ENCODE peak calls at places on chromosomes 6 and 20, in nine cellular contexts. R is fibroblast of pulmonary artery; J is dermis blood vessel endothelial cell; P is astrocyte of the cerebellum; E is occipital lobe; A is glutamatergic neuron; V is stimulated activated naive CD4-positive, alpha-beta T cell; D is stimulated activated CD4-positive, alpha-beta T cell treated with anti-CD3 and anti-CD28 coated beads, Interleukin-15, amount 100 ng/mL, for 48 hours; L is AG04450. S is an unnamed sample.

GRCh38 chr6:163352966-163353365 is 61.6 kb upstream of the QKI start:
- DNase-seq in R (no peak), J (no peak), P (no peak), E (no peak), A (no peak), V (no peak), D (no peak), L (no peak), S (no peak)

GRCh38 chr6:157282279-157282678 is 41.0 kb downstream of the TMEM242 start:
- DNase-seq in R (no peak), J (no peak), P (no peak), E (no peak), A (no peak), V (no peak), D (no peak), L (no peak), S (no peak)

GRCh38 chr20:35306931-35307517 is 14.8 kb upstream of the FAM83C start:
- DNase-seq in R (peak; percentile 87), J (peak; percentile 88), P (peak; percentile 35), E (peak; percentile 54), A (peak; percentile 76), V (no peak), D (no peak), L (no peak), S (no peak)

GRCh38 chr6:55497694-55498093 is 81.3 kb downstream of the HMGCLL1 start:
- DNase-seq in R (no peak), J (no peak), P (no peak), E (no peak), A (no peak), V (no peak), D (no peak), L (no peak), S (no peak)

GRCh38 chr20:23151008-23151703 is 65.0 kb upstream of the CD93 start:
- DNase-seq in R (no peak), J (no peak), P (no peak), E (no peak), A (no peak), V (no peak), D (no peak), L (no peak), S (no peak)

GRCh38 chr6:106255306-106255705 is 70.3 kb downstream of the ATG5 start:
- DNase-seq in R (no peak), J (no peak), P (no peak), E (no peak), A (no peak), V (no peak), D (no peak), L (no peak), S (no peak)

GRCh38 chr20:48169650-48170049 is 384.4 kb upstream of the SULF2 start:
- DNase-seq in R (no peak), J (no peak), P (no peak), E (no peak), A (no peak), V (no peak), D (no peak), L (no peak), S (no peak)

GRCh38 chr20:956330-956951 is 40.3 kb upstream of the ANGPT4 start:
- DNase-seq in R (peak; percentile 65), J (peak; percentile 81), P (peak; percentile 8), E (peak; percentile 40), A (peak; percentile 84), V (peak; percentile 70), D (peak; percentile 64), L (peak; percentile 15), S (peak; percentile 9)

GRCh38 chr6:105320766-105321165 is 82.1 kb downstream of the PREP start:
- DNase-seq in R (no peak), J (no peak), P (no peak), E (no peak), A (no peak), V (no peak), D (no peak), L (no peak), S (no peak)

GRCh38 chr6:106501836-106502447 is 127.4 kb downstream of the RTN4IP1 start:
- DNase-seq in R (no peak), J (no peak), P (no peak), E (no peak), A (no peak), V (no peak), D (no peak), L (no peak), S (no peak)

GRCh38 chr6:79536615-79536968 is 638 bp downstream of the LCA5 start:
- DNase-seq in R (peak; percentile 55), J (peak; percentile 51), P (no peak), E (no peak), A (peak; percentile 11), V (peak; percentile 21), D (no peak), L (no peak), S (no peak)

GRCh38 chr6:36780517-36781210 is 58.6 kb downstream of the CPNE5 start:
- DNase-seq in R (no peak), J (no peak), P (no peak), E (no peak), A (no peak), V (no peak), D (no peak), L (no peak), S (no peak)

GRCh38 chr6:10210052-10210451 is 204.8 kb downstream of the TFAP2A start:
- DNase-seq in R (peak; percentile 3), J (no peak), P (no peak), E (no peak), A (no peak), V (no peak), D (no peak), L (no peak), S (peak; percentile 10)

GRCh38 chr6:35216832-35217811 is 3.4 kb downstream of the SCUBE3 start:
- DNase-seq in R (no peak), J (no peak), P (no peak), E (no peak), A (no peak), V (no peak), D (no peak), L (no peak), S (no peak)

GRCh38 chr6:53358440-53359087 is 9.8 kb upstream of the ELOVL5 start:
- DNase-seq in R (no peak), J (no peak), P (no peak), E (no peak), A (no peak), V (no peak), D (no peak), L (no peak), S (no peak)

GRCh38 chr6:30356519-30356918 is 11.6 kb downstream of the RPP21 start:
- DNase-seq in R (no peak), J (no peak), P (no peak), E (no peak), A (no peak), V (no peak), D (no peak), L (no peak), S (no peak)

GRCh38 chr20:61300741-61301140 is 48.7 kb downstream of the CDH4 start:
- DNase-seq in R (no peak), J (no peak), P (no peak), E (no peak), A (no peak), V (no peak), D (no peak), L (no peak), S (no peak)

GRCh38 chr6:128079026-128079425 is 178.2 kb upstream of the THEMIS start:
- DNase-seq in R (no peak), J (no peak), P (no peak), E (no peak), A (no peak), V (no peak), D (no peak), L (no peak), S (no peak)

GRCh38 chr6:45419574-45420082 is 41.9 kb upstream of the SUPT3H start:
- DNase-seq in R (peak; percentile 71), J (peak; percentile 31), P (no peak), E (no peak), A (peak; percentile 53), V (peak; percentile 55), D (peak; percentile 55), L (no peak), S (no peak)

GRCh38 chr6:16514249-16514648 is 247.0 kb downstream of the ATXN1 start:
- DNase-seq in R (peak; percentile 82), J (peak; percentile 69), P (peak; percentile 45), E (peak; percentile 36), A (no peak), V (peak; percentile 19), D (peak; percentile 22), L (peak; percentile 32), S (peak; percentile 77)

GRCh38 chr6:116389357-116389756 is 18.6 kb downstream of the DSE start:
- DNase-seq in R (no peak), J (no peak), P (no peak), E (no peak), A (no peak), V (no peak), D (no peak), L (no peak), S (no peak)

GRCh38 chr6:35754452-35755321 is 17.9 kb downstream of the ARMC12 start:
- DNase-seq in R (no peak), J (no peak), P (no peak), E (no peak), A (no peak), V (no peak), D (no peak), L (no peak), S (no peak)

GRCh38 chr20:49460131-49460530 is 22.3 kb downstream of the KCNB1 start:
- DNase-seq in R (no peak), J (no peak), P (no peak), E (no peak), A (no peak), V (no peak), D (no peak), L (no peak), S (no peak)

GRCh38 chr20:45405566-45406259 is 2.4 kb upstream of the DBNDD2 start:
- DNase-seq in R (no peak), J (no peak), P (no peak), E (no peak), A (peak; percentile 31), V (no peak), D (no peak), L (no peak), S (no peak)

GRCh38 chr6:30885999-30886896 is 1.9 kb downstream of the DDR1 start:
- DNase-seq in R (peak; percentile 70), J (peak; percentile 55), P (no peak), E (peak; percentile 77), A (peak; percentile 38), V (peak; percentile 24), D (no peak), L (peak; percentile 26), S (no peak)

GRCh38 chr20:11726021-11726420 is 191.7 kb upstream of the BTBD3 start:
- DNase-seq in R (no peak), J (peak; percentile 10), P (no peak), E (no peak), A (no peak), V (no peak), D (no peak), L (no peak), S (no peak)

GRCh38 chr6:46925563-46926253 is 4.0 kb upstream of the ADGRF5 start:
- DNase-seq in R (peak; percentile 93), J (peak; percentile 71), P (peak; percentile 18), E (no peak), A (no peak), V (no peak), D (no peak), L (no peak), S (no peak)

GRCh38 chr20:7742479-7742878 is 197.8 kb downstream of the HAO1 start:
- DNase-seq in R (peak; percentile 82), J (peak; percentile 81), P (no peak), E (no peak), A (no peak), V (no peak), D (no peak), L (peak; percentile 37), S (peak; percentile 55)

GRCh38 chr6:154605207-154605877 is 94.9 kb upstream of the CNKSR3 start:
- DNase-seq in R (no peak), J (peak; percentile 4), P (peak; percentile 57), E (no peak), A (no peak), V (no peak), D (peak; percentile 40), L (no peak), S (no peak)

GRCh38 chr6:101818056-101818455 is 424.5 kb downstream of the GRIK2 start:
- DNase-seq in R (no peak), J (no peak), P (peak; percentile 31), E (no peak), A (no peak), V (no peak), D (no peak), L (no peak), S (no peak)

GRCh38 chr6:115544765-115545409 is 515.8 kb downstream of the FRK start:
- DNase-seq in R (no peak), J (no peak), P (no peak), E (no peak), A (no peak), V (no peak), D (no peak), L (no peak), S (no peak)